ENCODE peak calls at places on chromosomes 4 and X, in five cellular contexts. G is lower leg skin; S is fibroblast of villous mesenchyme; A is activated CD8-positive, alpha-beta T cell treated with anti-CD3 and anti-CD28 coated beads for 36 hours; Q is CD4-positive, alpha-beta T cell. T is an unnamed sample.

GRCh38 chr4:83569967-83570366 is 34.1 kb downstream of the GPAT3 start:
- DNase-seq in G (no peak), S (no peak), A (no peak), Q (no peak), T (peak; percentile 80)

GRCh38 chr4:140330311-140330900 is 43.0 kb upstream of the SCOC start:
- DNase-seq in G (no peak), S (peak; percentile 51), A (no peak), Q (no peak), T (no peak)

GRCh38 chr4:153310793-153311192 is 33.7 kb upstream of the MND1 start:
- DNase-seq in G (no peak), S (peak; percentile 7), A (no peak), Q (no peak), T (no peak)

GRCh38 chrX:38837389-38837788 is 36.1 kb downstream of the MID1IP1 start:
- DNase-seq in G (no peak), S (no peak), A (no peak), Q (no peak), T (no peak)

GRCh38 chr4:128322311-128322710 is 34.7 kb upstream of the PGRMC2 start:
- DNase-seq in G (no peak), S (peak; percentile 16), A (no peak), Q (no peak), T (no peak)

GRCh38 chrX:323721-324628 is 5.4 kb upstream of the GTPBP6 start:
- DNase-seq in G (no peak), S (peak; percentile 38), A (peak; percentile 75), Q (no peak), T (peak; percentile 50)

GRCh38 chr4:47217291-47217690 is 185.9 kb downstream of the GABRB1 start:
- DNase-seq in G (no peak), S (no peak), A (no peak), Q (no peak), T (no peak)

GRCh38 chrX:153441296-153441695 is 4.6 kb downstream of the TREX2 start:
- DNase-seq in G (no peak), S (no peak), A (no peak), Q (no peak), T (no peak)

GRCh38 chr4:4524364-4524763 is 17.5 kb downstream of the STX18 start:
- DNase-seq in G (no peak), S (no peak), A (peak; percentile 61), Q (peak; percentile 30), T (no peak)

GRCh38 chr4:182240161-182241130 is 2.8 kb upstream of the TENM3 start:
- DNase-seq in G (no peak), S (peak; percentile 80), A (no peak), Q (no peak), T (no peak)

DNA sequence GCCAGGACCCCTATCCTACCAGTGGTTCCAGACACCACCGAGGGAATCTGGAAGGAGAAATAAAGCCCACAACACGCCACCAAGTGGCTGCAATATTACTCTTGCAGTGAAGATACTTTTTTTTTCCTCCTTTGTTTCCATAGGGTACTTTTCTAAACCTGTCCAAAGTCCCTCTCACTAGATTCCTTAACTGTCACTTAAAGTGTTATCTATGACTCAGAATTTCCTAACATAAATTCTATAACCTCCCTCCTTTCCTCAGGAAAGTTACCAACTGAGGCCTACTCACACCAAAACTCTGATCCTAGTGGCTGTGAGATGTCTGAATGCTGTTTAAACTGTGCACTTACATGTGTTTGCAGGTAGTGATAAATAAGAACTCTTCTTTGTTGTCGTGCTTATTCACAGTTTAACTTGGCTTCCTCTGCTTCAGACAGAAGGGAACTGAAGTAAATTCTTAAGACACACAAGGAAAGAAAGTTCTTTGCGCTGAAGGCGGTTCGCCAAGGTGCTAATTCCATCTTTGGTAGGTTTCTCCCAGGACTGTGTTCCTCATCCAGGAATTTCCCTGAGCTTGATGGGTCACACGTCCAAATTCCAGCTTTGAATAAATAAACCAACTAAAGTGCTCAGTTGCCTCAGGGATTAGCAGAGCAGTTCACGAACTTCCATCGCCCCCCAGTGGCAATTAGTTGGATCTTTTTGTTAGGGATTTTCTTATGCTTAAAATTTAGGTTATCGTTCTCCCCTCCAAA is 10.7 kb upstream of the HCCS start:
- DNase-seq in G (no peak), S (peak; percentile 68), A (no peak), Q (no peak), T (no peak)
- TF ChIP-seq CTCF in G (no peak), S (peak; percentile 50), A (no peak), Q (no peak), T (no peak)

GRCh38 chr4:155643087-155643486 is 23.6 kb upstream of the GUCY1A1 start:
- DNase-seq in G (no peak), S (no peak), A (no peak), Q (no peak), T (no peak)

GRCh38 chr4:155639674-155640529 is 26.7 kb upstream of the GUCY1A1 start:
- DNase-seq in G (no peak), S (no peak), A (no peak), Q (no peak), T (no peak)

GRCh38 chr4:155638195-155638960 is 28.3 kb upstream of the GUCY1A1 start:
- DNase-seq in G (no peak), S (no peak), A (no peak), Q (no peak), T (no peak)
- TF ChIP-seq CTCF in G (no peak), S (no peak), A (no peak), Q (no peak), T (no peak)

GRCh38 chr4:1072830-1073446 is 40.4 kb downstream of the RNF212 start:
- DNase-seq in G (no peak), S (peak; percentile 67), A (peak; percentile 81), Q (peak; percentile 52), T (peak; percentile 72)
- TF ChIP-seq CTCF in G (no peak), S (peak; percentile 91), A (peak; percentile 69), Q (peak; percentile 71), T (peak; percentile 82)

GRCh38 chrX:24676403-24677024 is 17.2 kb upstream of the POLA1 start:
- DNase-seq in G (no peak), S (no peak), A (peak; percentile 11), Q (no peak), T (no peak)
- TF ChIP-seq CTCF in G (no peak), S (peak; percentile 56), A (peak; percentile 58), Q (peak; percentile 63), T (peak; percentile 59)

GRCh38 chrX:8692886-8693285 is 39.1 kb downstream of the ANOS1 start:
- DNase-seq in G (no peak), S (no peak), A (no peak), Q (no peak), T (no peak)

GRCh38 chrX:8684201-8684600 is 47.7 kb downstream of the ANOS1 start:
- DNase-seq in G (no peak), S (no peak), A (no peak), Q (no peak), T (no peak)

GRCh38 chrX:8688776-8689175 is 43.2 kb downstream of the ANOS1 start:
- DNase-seq in G (no peak), S (no peak), A (no peak), Q (no peak), T (no peak)

GRCh38 chrX:8689473-8689872 is 42.5 kb downstream of the ANOS1 start:
- DNase-seq in G (no peak), S (no peak), A (no peak), Q (no peak), T (no peak)
- TF ChIP-seq CTCF in G (no peak), S (no peak), A (no peak), Q (no peak), T (no peak)

GRCh38 chrX:23621621-23622265 is 45.5 kb upstream of the PRDX4 start:
- DNase-seq in G (no peak), S (no peak), A (no peak), Q (no peak), T (no peak)

GRCh38 chrX:23631136-23631535 is 36.2 kb upstream of the PRDX4 start:
- DNase-seq in G (no peak), S (no peak), A (no peak), Q (no peak), T (no peak)

GRCh38 chrX:23623797-23624196 is 43.5 kb upstream of the PRDX4 start:
- DNase-seq in G (no peak), S (no peak), A (no peak), Q (no peak), T (no peak)

DNA sequence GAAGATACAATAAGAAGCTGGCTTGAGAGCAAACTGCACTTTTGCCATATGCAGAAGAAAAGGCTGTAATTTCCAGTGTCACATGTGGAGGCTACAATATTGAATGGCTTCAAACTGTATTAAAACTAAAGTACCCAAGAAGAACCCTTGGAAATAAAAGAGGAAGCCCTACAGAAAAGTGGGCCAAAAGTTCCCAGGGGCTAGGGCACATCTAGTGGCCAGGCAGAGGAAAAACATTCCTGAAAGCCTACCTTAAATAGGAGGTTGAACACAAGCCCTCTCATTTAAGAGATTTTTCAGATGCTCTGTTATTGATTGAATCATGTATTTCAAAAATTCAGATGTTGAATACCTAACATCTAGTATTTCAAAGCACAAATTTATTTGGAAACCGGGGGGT is 40.6 kb upstream of the PRDX4 start:
- DNase-seq in G (no peak), S (no peak), A (no peak), Q (no peak), T (no peak)
- TF ChIP-seq CTCF in G (no peak), S (no peak), A (no peak), Q (no peak), T (no peak)

GRCh38 chrX:103758555-103758954 is 18.1 kb upstream of the PLP1 start:
- DNase-seq in G (no peak), S (no peak), A (no peak), Q (no peak), T (no peak)
- TF ChIP-seq CTCF in G (no peak), S (no peak), A (no peak), Q (no peak), T (no peak)

DNA sequence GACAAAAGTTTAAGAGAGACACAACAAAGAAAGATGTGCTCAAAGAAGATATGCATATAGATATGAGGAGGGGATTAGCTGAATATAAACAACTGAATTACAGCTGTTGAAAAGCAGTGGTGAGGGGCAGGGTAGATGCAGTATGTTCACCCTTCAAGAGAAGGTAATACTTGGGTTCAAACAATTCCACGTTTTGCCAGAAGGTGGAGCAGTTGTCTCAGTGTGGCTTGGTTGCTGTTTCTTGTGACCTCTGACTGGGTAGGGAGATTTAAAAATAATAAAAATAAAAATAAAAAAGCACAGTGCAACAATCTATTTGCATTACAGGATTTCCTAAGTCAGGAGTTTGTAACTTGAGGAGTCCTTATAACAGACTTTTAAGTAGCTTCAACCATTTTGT is 23.3 kb downstream of the PHOX2B start:
- DNase-seq in G (no peak), S (no peak), A (no peak), Q (no peak), T (no peak)
- TF ChIP-seq CTCF in G (no peak), S (peak; percentile 7), A (no peak), Q (no peak), T (no peak)

DNA sequence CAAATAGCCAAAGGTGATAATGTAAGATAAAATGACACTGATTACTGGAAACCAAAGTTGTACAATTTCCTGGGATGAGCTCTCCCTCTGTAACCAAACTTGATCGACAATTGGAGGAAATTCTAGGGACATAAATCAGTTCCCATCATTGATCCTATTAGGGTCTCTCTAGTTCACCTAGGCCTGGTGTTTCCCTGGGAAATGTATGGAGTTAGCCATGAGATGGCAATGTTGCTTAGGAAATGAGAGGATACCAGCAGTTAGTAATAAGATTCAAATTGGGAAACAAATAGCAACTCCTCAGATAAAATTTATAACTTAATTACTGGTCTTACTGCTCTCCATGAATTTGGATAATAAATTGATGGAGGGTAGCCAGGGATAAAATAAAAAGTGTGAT is 52.2 kb downstream of the SPATA18 start:
- DNase-seq in G (no peak), S (no peak), A (no peak), Q (no peak), T (no peak)
- TF ChIP-seq CTCF in G (no peak), S (peak; percentile 24), A (no peak), Q (no peak), T (no peak)

T was measured in CD14-positive monocyte.